ENCODE peak calls at places on chromosomes 7 and 10, in six cellular contexts. R is GM12878, P is SK-N-SH, V is H1, B is HCT116, N is K562. Y is an unnamed sample.

GRCh38 chr10:122476034-122476695 is 14.8 kb downstream of the HTRA1 start:
- DNase-seq in R (no peak), P (no peak), V (peak; percentile 61), B (no peak), N (no peak), Y (peak; percentile 22)

GRCh38 chr7:116211006-116211912 is 920 bp downstream of the TES start:
- DNase-seq in R (peak; percentile 59), P (peak; percentile 68), V (peak; percentile 61), B (peak; percentile 93), N (peak; percentile 95), Y (peak; percentile 91)

GRCh38 chr10:97002670-97003069 is 170.6 kb downstream of the LCOR start:
- DNase-seq in R (no peak), P (no peak), V (no peak), B (no peak), N (no peak), Y (no peak)

GRCh38 chr7:131692131-131692960 is 135.9 kb upstream of the PODXL start:
- DNase-seq in R (no peak), P (peak; percentile 89), V (peak; percentile 99), B (peak; percentile 23), N (peak; percentile 83), Y (peak; percentile 19)

GRCh38 chr10:132991706-132992432 is 49.5 kb upstream of the CFAP46 start:
- DNase-seq in R (no peak), P (no peak), V (no peak), B (no peak), N (no peak), Y (no peak)

GRCh38 chr7:28151965-28152364 is 28.6 kb downstream of the JAZF1 start:
- DNase-seq in R (peak; percentile 59), P (no peak), V (no peak), B (no peak), N (no peak), Y (no peak)

GRCh38 chr7:140176811-140177702 is at the start of gene KDM7A:
- DNase-seq in R (peak; percentile 25), P (peak; percentile 98), V (peak; percentile 82), B (peak; percentile 69), N (peak; percentile 98), Y (peak; percentile 92)

GRCh38 chr7:95630702-95631458 is 34.6 kb upstream of the PDK4 start:
- DNase-seq in R (no peak), P (no peak), V (no peak), B (no peak), N (no peak), Y (no peak)

GRCh38 chr10:110168601-110169481 is 38.6 kb upstream of the MXI1 start:
- DNase-seq in R (no peak), P (no peak), V (peak; percentile 51), B (no peak), N (no peak), Y (no peak)

GRCh38 chr10:93445978-93446720 is 36.0 kb downstream of the MYOF start:
- DNase-seq in R (no peak), P (no peak), V (no peak), B (no peak), N (no peak), Y (no peak)

GRCh38 chr7:144379791-144380384 is 23.6 kb downstream of the NOBOX start:
- DNase-seq in R (no peak), P (no peak), V (peak; percentile 26), B (no peak), N (no peak), Y (no peak)

GRCh38 chr7:13852281-13852968 is 137.0 kb downstream of the ETV1 start:
- DNase-seq in R (no peak), P (no peak), V (no peak), B (no peak), N (no peak), Y (no peak)

GRCh38 chr7:41096921-41097320 is 606.0 kb downstream of the INHBA start:
- DNase-seq in R (no peak), P (no peak), V (no peak), B (no peak), N (no peak), Y (no peak)

GRCh38 chr10:34759837-34760215 is 55.3 kb downstream of the PARD3 start:
- DNase-seq in R (no peak), P (no peak), V (no peak), B (no peak), N (no peak), Y (no peak)

GRCh38 chr10:29807407-29807806 is 172.6 kb upstream of the SVIL start:
- DNase-seq in R (no peak), P (no peak), V (no peak), B (no peak), N (no peak), Y (peak; percentile 16)

GRCh38 chr7:119931230-119931824 is 341.6 kb upstream of the KCND2 start:
- DNase-seq in R (no peak), P (no peak), V (no peak), B (no peak), N (peak; percentile 67), Y (no peak)

DNA sequence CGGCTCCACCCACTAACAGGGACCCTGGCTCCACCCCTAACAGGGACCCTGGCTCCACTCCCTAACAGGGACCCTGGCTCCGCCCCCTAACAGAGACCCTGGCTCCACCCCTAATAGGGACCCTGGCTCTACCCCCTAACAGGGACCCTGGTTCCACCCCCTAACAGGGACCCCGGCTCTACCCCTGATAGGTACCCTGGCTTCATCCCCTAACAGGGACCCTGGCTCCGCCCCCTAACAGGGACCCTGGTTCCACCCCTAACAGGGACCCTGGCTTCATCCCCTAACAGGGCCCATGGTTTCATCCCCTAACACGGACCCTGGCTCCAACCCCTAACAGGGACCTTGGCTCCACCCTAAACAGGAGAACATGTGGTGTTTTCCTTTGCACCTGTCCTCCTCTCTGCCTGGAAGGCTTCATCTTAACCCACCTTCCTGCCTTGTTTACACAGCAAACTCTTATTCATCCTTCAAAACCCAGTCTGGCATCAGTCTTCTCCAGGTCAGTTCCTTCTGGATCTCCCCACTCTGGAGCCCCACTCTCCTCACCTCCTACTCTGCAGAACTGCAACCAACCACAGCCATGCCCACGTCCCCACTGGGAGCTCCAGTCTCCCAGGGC is 58.0 kb downstream of the CHST15 start:
- DNase-seq in R (no peak), P (no peak), V (no peak), B (no peak), N (no peak), Y (no peak)
- TF ChIP-seq JUND in R (no peak), P (no peak), V (no peak), B (no peak), N (no peak), Y (no peak)

DNA sequence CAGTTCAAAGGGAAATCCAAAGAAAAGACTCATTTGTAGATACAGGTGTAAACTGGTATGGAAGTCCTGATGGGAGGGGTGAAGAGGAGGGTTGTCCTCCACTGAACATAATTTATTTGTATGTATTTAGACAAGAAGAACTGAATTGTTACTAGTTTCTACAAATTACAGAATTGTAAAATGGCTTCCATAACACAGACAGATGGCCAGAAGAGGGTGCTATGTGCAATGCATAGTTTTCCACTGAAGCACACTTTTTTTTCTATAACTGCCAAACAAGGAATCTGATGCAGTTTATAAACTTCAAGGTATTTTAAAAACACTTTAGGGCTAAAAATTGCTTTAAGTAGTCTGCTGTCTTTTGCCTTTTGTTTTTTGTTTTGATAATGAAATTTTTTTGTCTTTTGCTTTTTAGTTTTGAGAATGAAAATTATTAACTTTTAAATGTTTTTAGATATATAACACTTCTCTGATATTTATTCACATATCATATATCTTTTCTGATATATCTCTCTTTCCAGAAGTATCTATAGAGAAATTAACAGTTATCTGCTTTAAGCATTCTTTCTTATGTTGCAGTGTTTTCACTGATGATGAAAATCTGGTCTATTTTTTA is 58.5 kb downstream of the PHYHIPL start:
- DNase-seq in R (no peak), P (no peak), V (no peak), B (peak; percentile 44), N (peak; percentile 8), Y (peak; percentile 61)
- TF ChIP-seq JUND in R (no peak), P (no peak), V (no peak), B (no peak), N (no peak), Y (no peak)

GRCh38 chr10:24723386-24723787 is 300 bp downstream of the ARHGAP21 start:
- DNase-seq in R (no peak), P (peak; percentile 76), V (no peak), B (no peak), N (no peak), Y (peak; percentile 39)

GRCh38 chr10:24721254-24722106 is 2.2 kb downstream of the ARHGAP21 start:
- DNase-seq in R (no peak), P (peak; percentile 34), V (peak; percentile 59), B (no peak), N (peak; percentile 64), Y (no peak)

GRCh38 chr10:24723788-24724380 is at the start of gene ARHGAP21:
- DNase-seq in R (no peak), P (peak; percentile 67), V (peak; percentile 78), B (no peak), N (peak; percentile 81), Y (peak; percentile 81)

GRCh38 chr10:24722131-24722675 is 1.5 kb downstream of the ARHGAP21 start:
- DNase-seq in R (no peak), P (no peak), V (no peak), B (no peak), N (peak; percentile 40), Y (peak; percentile 10)

GRCh38 chr10:24722676-24723385 is 856 bp downstream of the ARHGAP21 start:
- DNase-seq in R (no peak), P (peak; percentile 84), V (peak; percentile 72), B (no peak), N (peak; percentile 64), Y (peak; percentile 19)
- TF ChIP-seq JUND in R (no peak), P (no peak), V (no peak), B (no peak), N (no peak), Y (no peak)

GRCh38 chr10:95303950-95304349 is 13.1 kb upstream of the PDLIM1 start:
- DNase-seq in R (no peak), P (no peak), V (no peak), B (no peak), N (no peak), Y (no peak)
- TF ChIP-seq JUND in R (no peak), P (no peak), V (no peak), B (no peak), N (no peak), Y (no peak)

DNA sequence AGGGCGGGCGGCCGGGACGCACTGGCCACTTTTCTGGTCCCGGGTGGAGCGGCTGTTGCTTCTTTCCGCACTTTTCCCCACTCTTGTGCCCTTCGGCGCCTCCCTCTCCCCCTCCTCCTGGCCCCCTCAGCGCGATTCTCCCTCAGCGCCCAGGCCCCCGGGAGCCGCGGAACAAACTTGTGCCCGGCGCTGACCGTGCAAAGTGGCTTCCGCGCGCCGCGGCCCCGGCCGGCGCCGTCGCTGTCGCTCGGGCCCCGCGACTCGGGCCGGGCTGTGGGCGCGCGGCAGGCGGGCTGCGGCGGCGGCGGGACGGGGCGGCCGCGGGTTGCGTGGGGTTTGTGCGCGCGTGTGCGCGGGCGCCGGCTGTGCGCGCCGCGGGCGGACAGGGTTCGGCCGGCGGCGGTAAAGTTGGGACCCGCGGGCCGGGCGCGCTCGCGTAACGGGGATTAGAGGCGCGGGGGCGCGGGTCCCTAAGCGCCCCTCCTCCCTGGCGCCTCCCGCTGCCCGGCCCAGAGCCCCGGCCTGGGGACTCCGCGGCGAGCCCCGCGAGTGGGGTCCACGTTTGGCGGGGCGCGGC is 674 bp downstream of the ZEB1 start:
- DNase-seq in R (no peak), P (peak; percentile 66), V (no peak), B (no peak), N (no peak), Y (no peak)
- TF ChIP-seq JUND in R (no peak), P (no peak), V (no peak), B (no peak), N (no peak), Y (no peak)

GRCh38 chr10:128938488-128938887 is 528.6 kb upstream of the MGMT start:
- DNase-seq in R (no peak), P (no peak), V (no peak), B (no peak), N (no peak), Y (no peak)
- TF ChIP-seq JUND in R (no peak), P (no peak), V (no peak), B (no peak), N (no peak), Y (no peak)

GRCh38 chr10:27716521-27716920 is 29.1 kb downstream of the MKX start:
- DNase-seq in R (no peak), P (no peak), V (no peak), B (no peak), N (no peak), Y (no peak)
- TF ChIP-seq JUND in R (no peak), P (no peak), V (no peak), B (no peak), N (no peak), Y (no peak)